ENCODE peak calls at places on chromosome 16, in ten cellular contexts. O is ovary, E is transverse colon, D is esophagus muscularis mucosa, X is tibial nerve, M is GM12878, H is HepG2, I is H1, A is K562, R is suprapubic skin. P is an unnamed sample.

GRCh38 chr16:84478172-84478948 is 26.1 kb downstream of the MEAK7 start:
- DNase-seq in O (no peak), E (no peak), D (no peak), X (no peak), M (no peak), H (no peak), I (peak; percentile 26), A (no peak), R (peak; percentile 29), P (peak; percentile 14)

GRCh38 chr16:25340973-25341372 is 83.3 kb upstream of the ZKSCAN2 start:
- DNase-seq in O (no peak), E (no peak), D (no peak), X (no peak), M (no peak), H (no peak), I (no peak), A (no peak), R (no peak), P (no peak)

GRCh38 chr16:89779917-89780316 is 36.5 kb downstream of the FANCA start:
- DNase-seq in O (no peak), E (no peak), D (no peak), X (no peak), M (no peak), H (no peak), I (no peak), A (no peak), R (no peak), P (no peak)

GRCh38 chr16:25110392-25110947 is 1.1 kb upstream of the LCMT1 start:
- DNase-seq in O (no peak), E (peak; percentile 24), D (no peak), X (no peak), M (no peak), H (no peak), I (no peak), A (no peak), R (no peak), P (no peak)

GRCh38 chr16:58509256-58510096 is 5.8 kb upstream of the SETD6 start:
- DNase-seq in O (peak; percentile 3), E (no peak), D (no peak), X (no peak), M (no peak), H (no peak), I (no peak), A (no peak), R (peak; percentile 65), P (peak; percentile 22)

GRCh38 chr16:55501549-55502322 is 7.1 kb upstream of the LPCAT2 start:
- DNase-seq in O (no peak), E (peak; percentile 35), D (no peak), X (peak; percentile 4), M (no peak), H (no peak), I (peak; percentile 66), A (peak; percentile 45), R (no peak), P (no peak)

GRCh38 chr16:89144681-89145080 is 26.9 kb upstream of the CDH15 start:
- DNase-seq in O (no peak), E (no peak), D (no peak), X (no peak), M (no peak), H (no peak), I (no peak), A (no peak), R (no peak), P (no peak)

GRCh38 chr16:87971933-87972332 is 20.7 kb downstream of the BANP start:
- DNase-seq in O (no peak), E (no peak), D (no peak), X (no peak), M (no peak), H (no peak), I (no peak), A (no peak), R (no peak), P (no peak)

GRCh38 chr16:4414187-4414909 is 2.0 kb downstream of the CORO7 start:
- DNase-seq in O (no peak), E (peak; percentile 61), D (no peak), X (no peak), M (peak; percentile 98), H (no peak), I (no peak), A (peak; percentile 8), R (no peak), P (peak; percentile 48)

GRCh38 chr16:78127130-78127529 is 27.7 kb downstream of the WWOX start:
- DNase-seq in O (no peak), E (no peak), D (no peak), X (no peak), M (no peak), H (no peak), I (no peak), A (no peak), R (no peak), P (no peak)

GRCh38 chr16:86046026-86046713 is 147.2 kb downstream of the IRF8 start:
- DNase-seq in O (no peak), E (peak; percentile 3), D (no peak), X (no peak), M (no peak), H (no peak), I (no peak), A (no peak), R (no peak), P (no peak)

GRCh38 chr16:85963746-85964370 is 64.9 kb downstream of the IRF8 start:
- DNase-seq in O (peak; percentile 26), E (peak; percentile 51), D (no peak), X (peak; percentile 48), M (no peak), H (no peak), I (no peak), A (no peak), R (no peak), P (peak; percentile 50)

GRCh38 chr16:89237733-89238132 is 20.2 kb downstream of the ZNF778 start:
- DNase-seq in O (no peak), E (no peak), D (no peak), X (no peak), M (no peak), H (no peak), I (no peak), A (no peak), R (no peak), P (no peak)

GRCh38 chr16:46961373-46962353 is 11.8 kb downstream of the DNAJA2 start:
- DNase-seq in O (no peak), E (no peak), D (no peak), X (no peak), M (no peak), H (no peak), I (no peak), A (no peak), R (no peak), P (no peak)

GRCh38 chr16:2143874-2144485 is 4.4 kb upstream of the RAB26 start:
- DNase-seq in O (no peak), E (no peak), D (no peak), X (no peak), M (no peak), H (no peak), I (peak; percentile 44), A (no peak), R (no peak), P (no peak)

GRCh38 chr16:2146739-2147138 is 1.7 kb upstream of the RAB26 start:
- DNase-seq in O (no peak), E (no peak), D (no peak), X (no peak), M (no peak), H (no peak), I (no peak), A (no peak), R (no peak), P (no peak)

GRCh38 chr16:2147378-2147777 is 1.0 kb upstream of the RAB26 start:
- DNase-seq in O (no peak), E (no peak), D (no peak), X (no peak), M (no peak), H (no peak), I (no peak), A (no peak), R (no peak), P (no peak)

GRCh38 chr16:2145843-2146242 is 2.6 kb upstream of the RAB26 start:
- DNase-seq in O (no peak), E (no peak), D (no peak), X (no peak), M (no peak), H (no peak), I (no peak), A (no peak), R (no peak), P (no peak)

GRCh38 chr16:2142942-2143868 is 5.2 kb upstream of the RAB26 start:
- DNase-seq in O (no peak), E (no peak), D (no peak), X (no peak), M (no peak), H (no peak), I (peak; percentile 49), A (peak; percentile 53), R (no peak), P (no peak)
- H3K4me1 ChIP-seq in O (peaks cover 5% of the 10 kb centered on the region), E (no peaks in the 10 kb centered on the region), D (peaks cover 15% of the 10 kb centered on the region), X (peaks cover 17% of the 10 kb centered on the region), M (no peaks in the 10 kb centered on the region), H (peaks cover 52% of the 10 kb centered on the region), I (no peaks in the 10 kb centered on the region), A (peaks cover 33% of the 10 kb centered on the region), R (peaks cover 16% of the 10 kb centered on the region), P (peaks cover 9% of the 10 kb centered on the region)

GRCh38 chr16:49603956-49604355 is 230.4 kb downstream of the C16orf78 start:
- DNase-seq in O (no peak), E (no peak), D (no peak), X (no peak), M (no peak), H (no peak), I (peak; percentile 35), A (no peak), R (no peak), P (no peak)
- TF ChIP-seq EP300 in O (no peak), E (no peak), D (no peak), X (no peak), M (no peak), H (no peak), I (no peak), A (no peak), R (no peak), P (no peak)

DNA sequence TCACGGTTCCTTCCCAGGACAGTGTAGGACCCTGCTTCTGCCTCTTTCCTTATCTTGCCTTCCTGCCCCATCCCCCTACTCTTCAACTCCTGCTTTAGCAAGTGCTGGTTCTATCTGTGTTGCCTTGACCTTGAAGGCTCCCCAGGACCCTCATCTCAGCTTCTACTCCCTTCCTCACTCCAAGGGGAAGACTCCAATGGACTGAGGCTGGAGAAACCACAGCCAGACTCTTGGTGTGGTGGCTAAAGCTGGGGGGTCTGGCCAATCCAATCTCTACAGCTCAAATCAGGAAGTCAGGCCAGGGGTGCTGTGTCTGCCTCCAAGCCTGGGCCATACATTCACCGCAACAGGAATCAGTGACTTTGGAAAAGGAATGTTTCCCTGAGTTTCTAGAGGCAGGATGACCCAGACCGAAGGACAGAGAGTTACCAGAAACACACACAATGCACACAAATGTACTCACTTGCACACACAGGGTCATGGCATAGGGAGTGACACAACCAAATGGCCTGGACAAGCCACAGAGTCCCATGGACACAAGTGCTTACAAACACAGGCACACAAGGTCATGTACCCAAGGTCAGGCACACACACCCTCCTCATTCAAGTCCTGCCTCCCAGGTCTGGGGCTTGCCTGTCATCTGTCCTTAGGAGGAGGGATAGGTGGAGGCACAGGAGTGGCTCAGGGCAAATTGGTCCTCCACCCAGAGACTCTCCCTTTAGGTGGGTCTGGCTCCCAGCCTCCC is 1.7 kb upstream of the HSD11B2 start:
- DNase-seq in O (no peak), E (peak; percentile 85), D (no peak), X (no peak), M (no peak), H (peak; percentile 79), I (no peak), A (no peak), R (no peak), P (peak; percentile 40)
- H3K27me3 ChIP-seq in O (no peaks in the 10 kb centered on the region), E (no peaks in the 10 kb centered on the region), D (no peaks in the 10 kb centered on the region), X (no peaks in the 10 kb centered on the region), M (peaks cover 14% of the 10 kb centered on the region), H (peaks cover 4% of the 10 kb centered on the region), I (peaks cover 17% of the 10 kb centered on the region), A (no peaks in the 10 kb centered on the region), R (peaks cover 4% of the 10 kb centered on the region), P (no peaks in the 10 kb centered on the region)

GRCh38 chr16:68784721-68785120 is 47.6 kb downstream of the CDH1 start:
- DNase-seq in O (no peak), E (no peak), D (no peak), X (no peak), M (no peak), H (no peak), I (no peak), A (no peak), R (no peak), P (no peak)
- H3K4me1 ChIP-seq in O (no peaks in the 10 kb centered on the region), E (peaks cover under 1% of the 10 kb centered on the region), D (no peaks in the 10 kb centered on the region), X (peaks cover 11% of the 10 kb centered on the region), M (peaks cover 22% of the 10 kb centered on the region), H (peaks cover 65% of the 10 kb centered on the region), I (peaks cover 3% of the 10 kb centered on the region), A (peaks cover 3% of the 10 kb centered on the region), R (peaks cover 14% of the 10 kb centered on the region), P (peaks cover 52% of the 10 kb centered on the region)